ENCODE peak calls at places on chromosomes 7 and 10, in seven cellular contexts. K is HCT116, L is stomach, Y is vagina, N is K562, T is transverse colon, Q is HepG2. G is an unnamed sample.
A peak's percentile ranks its signal among the peaks of the same experiment; 100 is the strongest.

GRCh38 chr7:158280467-158281154 is 307.0 kb downstream of the PTPRN2 start:
- DNase-seq in K (no peak), L (peak; percentile 22), Y (no peak), N (no peak), T (no peak), Q (no peak), G (peak; percentile 33)

GRCh38 chr7:116630932-116631449 is 41.0 kb upstream of the MET start:
- DNase-seq in K (peak; percentile 96), L (peak; percentile 86), Y (no peak), N (peak; percentile 26), T (peak; percentile 88), Q (peak; percentile 60), G (peak; percentile 87)

GRCh38 chr7:43888983-43889945 is 17.1 kb downstream of the URGCP start:
- DNase-seq in K (no peak), L (no peak), Y (no peak), N (peak; percentile 36), T (no peak), Q (no peak), G (no peak)

GRCh38 chr10:77564781-77565589 is 72.6 kb downstream of the KCNMA1 start:
- DNase-seq in K (no peak), L (no peak), Y (no peak), N (no peak), T (no peak), Q (no peak), G (no peak)

GRCh38 chr10:69130251-69130650 is 6.3 kb downstream of the VPS26A start:
- DNase-seq in K (no peak), L (no peak), Y (no peak), N (no peak), T (no peak), Q (no peak), G (no peak)

GRCh38 chr10:22245567-22245966 is 27.8 kb upstream of the EBLN1 start:
- DNase-seq in K (no peak), L (no peak), Y (no peak), N (no peak), T (no peak), Q (no peak), G (no peak)

GRCh38 chr7:105719395-105719794 is 138.1 kb upstream of the EFCAB10 start:
- DNase-seq in K (no peak), L (no peak), Y (no peak), N (no peak), T (no peak), Q (no peak), G (no peak)

GRCh38 chr10:73935895-73936294 is 25.0 kb downstream of the PLAU start:
- DNase-seq in K (no peak), L (no peak), Y (no peak), N (no peak), T (no peak), Q (no peak), G (no peak)

GRCh38 chr7:116786791-116787443 is 75.5 kb upstream of the CAPZA2 start:
- DNase-seq in K (no peak), L (no peak), Y (no peak), N (no peak), T (no peak), Q (peak; percentile 47), G (no peak)

GRCh38 chr7:13217762-13218161 is 530.3 kb downstream of the ARL4A start:
- DNase-seq in K (no peak), L (no peak), Y (no peak), N (no peak), T (no peak), Q (no peak), G (no peak)

GRCh38 chr7:112211348-112211907 is 4.9 kb downstream of the ZNF277 start:
- DNase-seq in K (no peak), L (no peak), Y (no peak), N (no peak), T (no peak), Q (peak; percentile 93), G (no peak)

GRCh38 chr7:70678621-70679251 is 453.2 kb upstream of the GALNT17 start:
- DNase-seq in K (no peak), L (no peak), Y (no peak), N (no peak), T (no peak), Q (no peak), G (no peak)

GRCh38 chr7:74561898-74562613 is 95.5 kb upstream of the GTF2I start:
- DNase-seq in K (no peak), L (no peak), Y (no peak), N (no peak), T (no peak), Q (no peak), G (no peak)

DNA sequence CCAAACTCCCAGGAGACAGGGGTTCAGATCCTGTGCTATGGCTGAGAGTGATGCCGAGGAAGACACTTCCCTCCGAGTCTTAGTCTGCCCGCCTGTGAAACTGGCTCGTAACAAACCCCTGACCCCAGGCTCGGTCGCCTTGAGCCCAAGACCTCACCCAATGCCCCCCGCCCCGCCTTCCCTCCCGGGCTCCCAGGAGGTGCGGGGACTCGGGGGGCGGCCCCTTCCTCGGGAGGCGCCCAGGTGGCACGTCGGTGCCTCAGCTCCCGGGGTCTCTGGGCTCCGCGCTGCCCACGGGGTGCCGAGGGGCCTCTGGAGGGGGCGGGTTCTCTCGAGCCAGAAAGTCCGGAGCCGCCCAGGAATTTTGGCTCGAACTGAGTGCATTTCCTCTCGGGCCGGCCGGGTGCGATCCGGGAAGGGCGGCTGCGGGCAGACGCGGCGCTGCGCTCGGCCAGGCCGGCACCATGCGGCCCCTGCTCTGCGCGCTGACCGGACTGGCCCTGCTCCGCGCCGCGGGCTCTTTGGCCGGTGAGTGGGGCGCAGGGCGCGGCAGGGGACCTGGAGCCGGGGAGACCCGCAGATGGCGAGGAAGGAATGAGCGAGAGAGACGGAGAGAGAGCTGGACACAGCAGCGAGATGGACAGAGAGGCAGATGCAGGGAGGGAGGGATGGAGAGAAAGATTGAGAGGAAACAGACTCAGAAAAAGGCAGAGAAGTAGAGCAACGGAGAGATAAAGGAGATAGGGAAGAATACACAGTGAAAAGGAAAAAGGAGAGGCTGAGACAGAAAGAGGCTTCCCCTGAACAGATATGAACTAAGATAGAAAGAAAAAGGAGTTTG is at the start of gene PLAC9:
- DNase-seq in K (no peak), L (no peak), Y (no peak), N (no peak), T (no peak), Q (no peak), G (no peak)
- H3K4me3 ChIP-seq in K (no peak within 1 kb of the TSS), L (peak within 1 kb of the TSS; percentile 48), Y (peak within 1 kb of the TSS; percentile 52), N (no peak within 1 kb of the TSS), T (no peak within 1 kb of the TSS), Q (peak within 1 kb of the TSS; percentile 7), G (peak within 1 kb of the TSS; percentile 75)

DNA sequence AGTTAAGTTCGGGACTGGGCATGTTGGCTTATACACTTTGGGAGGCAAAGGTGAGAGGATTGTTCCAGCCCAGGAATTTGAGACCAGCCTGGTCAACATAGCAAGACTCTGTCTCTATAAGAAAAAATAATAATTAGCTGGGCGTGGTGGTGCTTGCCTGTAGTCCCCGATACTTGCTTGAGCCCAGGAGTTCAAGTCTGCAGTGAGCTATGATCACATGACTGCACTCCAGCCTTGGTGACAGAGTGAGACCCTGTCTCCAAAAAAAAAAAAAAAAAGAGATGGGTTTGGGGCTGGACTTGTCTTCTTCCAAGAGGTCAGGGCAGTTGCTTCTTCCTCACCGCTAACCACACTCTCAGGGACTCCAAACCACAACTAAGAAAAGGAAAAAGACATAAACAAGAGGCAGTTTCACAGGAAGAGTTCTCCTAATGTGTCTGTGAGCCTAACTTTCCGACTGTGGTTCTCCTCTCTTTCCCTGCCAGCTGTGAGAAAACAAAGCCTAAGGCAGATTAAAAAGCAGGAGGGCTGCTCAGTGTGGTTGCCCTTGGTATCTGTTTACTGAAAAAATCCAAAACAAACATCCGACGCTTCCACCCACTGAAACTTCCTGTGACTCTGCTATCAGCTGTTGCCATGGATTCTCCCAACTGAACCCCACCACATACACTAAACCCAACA is 2.4 kb upstream of the SERPINE1 start:
- DNase-seq in K (no peak), L (no peak), Y (no peak), N (no peak), T (no peak), Q (peak; percentile 84), G (no peak)
- TF ChIP-seq POLR2A in K (no peak), L (no peak), Y (no peak), N (no peak), T (no peak), Q (peak; percentile 77), G (no peak)

GRCh38 chr7:108311446-108312168 is 144.6 kb downstream of the NRCAM start:
- DNase-seq in K (no peak), L (no peak), Y (no peak), N (no peak), T (no peak), Q (no peak), G (no peak)
- TF ChIP-seq POLR2AphosphoS5 in K (no peak), L (no peak), Y (no peak), N (no peak), T (no peak), Q (no peak), G (no peak)

GRCh38 chr10:56359837-56360236 is 1.2 kb downstream of the ZWINT start:
- DNase-seq in K (no peak), L (no peak), Y (no peak), N (no peak), T (no peak), Q (no peak), G (no peak)
- H3K4me3 ChIP-seq in K (peak overlapping the region; percentile 67), L (peak overlapping the region; percentile 73), Y (no peak overlapping the region), N (peak overlapping the region; percentile 65), T (no peak overlapping the region), Q (peak overlapping the region; percentile 58), G (no peak overlapping the region)

DNA sequence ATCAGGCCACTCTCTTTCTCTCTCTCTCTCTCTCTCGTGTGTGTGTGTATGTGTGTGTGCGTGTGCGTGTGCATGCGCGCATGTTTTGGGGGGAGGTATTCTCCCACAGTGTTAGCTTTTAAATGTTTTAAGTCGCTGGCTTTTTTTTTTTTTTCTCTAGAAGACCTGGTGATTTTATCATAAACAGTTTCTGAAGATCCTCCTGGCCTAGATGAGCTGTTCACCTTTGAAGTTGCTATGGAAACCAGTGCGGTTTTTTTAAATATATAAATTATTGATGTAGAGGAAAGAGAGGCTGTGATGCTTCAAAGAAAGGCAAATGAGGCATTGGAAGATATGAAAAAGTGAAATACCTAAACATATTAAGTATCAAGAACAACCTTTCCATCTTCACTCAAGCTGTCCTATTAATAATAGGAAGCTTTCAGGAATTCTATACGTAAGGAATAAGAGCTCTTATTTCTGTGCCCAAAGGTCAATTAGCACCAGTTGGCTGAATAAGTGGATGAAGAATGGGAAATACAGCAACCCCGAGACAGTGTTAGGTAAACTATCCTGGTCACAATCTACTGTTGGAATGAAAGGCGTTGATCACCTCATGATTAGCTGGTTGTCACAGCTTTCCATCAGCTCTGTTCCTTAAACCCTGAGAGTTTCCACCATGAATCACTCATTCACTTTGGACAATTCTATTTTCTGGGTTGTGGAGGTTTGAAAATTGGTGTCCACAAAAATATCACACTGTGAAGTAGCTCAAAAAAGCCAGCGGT is 66.6 kb upstream of the SLC35G1 start:
- DNase-seq in K (no peak), L (no peak), Y (no peak), N (no peak), T (no peak), Q (no peak), G (no peak)
- TF ChIP-seq POLR2A in K (no peak), L (no peak), Y (no peak), N (no peak), T (no peak), Q (no peak), G (no peak)

GRCh38 chr7:132491546-132491945 is 84.7 kb downstream of the PLXNA4 start:
- DNase-seq in K (no peak), L (no peak), Y (no peak), N (no peak), T (no peak), Q (no peak), G (no peak)
- TF ChIP-seq POLR2AphosphoS5 in K (no peak), L (no peak), Y (no peak), N (no peak), T (no peak), Q (no peak), G (no peak)

GRCh38 chr10:28381465-28381864 is 78.6 kb upstream of the MPP7 start:
- DNase-seq in K (no peak), L (no peak), Y (no peak), N (no peak), T (no peak), Q (no peak), G (no peak)
- H3K4me3 ChIP-seq in K (no peak overlapping the region), L (no peak overlapping the region), Y (no peak overlapping the region), N (no peak overlapping the region), T (no peak overlapping the region), Q (no peak overlapping the region), G (no peak overlapping the region)